ENCODE peak calls at places on chromosomes 1 and 21, in four cellular contexts. One of them, this sample, is unnamed.
A peak's percentile ranks its signal among the peaks of the same experiment; 100 is the strongest.

GRCh38 chr1:7988576-7988975 is 27.1 kb downstream of the PARK7 start:
- DNase-seq in body of pancreas: no peak
- DNase-seq in thoracic aorta: no peak
- DNase-seq in BE2C: no peak
- DNase-seq in this sample: no peak

GRCh38 chr1:228364706-228365213 is 41.9 kb downstream of the TRIM11 start:
- DNase-seq in body of pancreas: no peak
- DNase-seq in thoracic aorta: no peak
- DNase-seq in BE2C: peak; percentile 5
- DNase-seq in this sample: no peak

GRCh38 chr1:177932123-177932522 is 37.7 kb downstream of the SEC16B start:
- DNase-seq in body of pancreas: no peak
- DNase-seq in thoracic aorta: no peak
- DNase-seq in BE2C: no peak
- DNase-seq in this sample: no peak

GRCh38 chr1:159845751-159846531 is 16.5 kb downstream of the VSIG8 start:
- DNase-seq in body of pancreas: no peak
- DNase-seq in thoracic aorta: no peak
- DNase-seq in BE2C: no peak
- DNase-seq in this sample: no peak

GRCh38 chr1:181126289-181126688 is 37.8 kb downstream of the IER5 start:
- DNase-seq in body of pancreas: no peak
- DNase-seq in BE2C: no peak
- DNase-seq in thoracic aorta: no peak
- DNase-seq in this sample: no peak

GRCh38 chr1:32122141-32122540 is 14.3 kb downstream of the KPNA6 start:
- DNase-seq in body of pancreas: no peak
- DNase-seq in BE2C: no peak
- DNase-seq in thoracic aorta: no peak
- DNase-seq in this sample: no peak

GRCh38 chr1:65440322-65440864 is 19.9 kb downstream of the LEPR start:
- DNase-seq in BE2C: no peak
- DNase-seq in thoracic aorta: no peak
- DNase-seq in body of pancreas: no peak
- DNase-seq in this sample: no peak

GRCh38 chr1:34918609-34919561 is 10.6 kb downstream of the DLGAP3 start:
- DNase-seq in BE2C: peak; percentile 44
- DNase-seq in body of pancreas: no peak
- DNase-seq in thoracic aorta: no peak
- DNase-seq in this sample: no peak

GRCh38 chr21:23130308-23130707 is 2132.1 kb downstream of the NCAM2 start:
- DNase-seq in BE2C: no peak
- DNase-seq in thoracic aorta: no peak
- DNase-seq in body of pancreas: no peak
- DNase-seq in this sample: no peak

DNA sequence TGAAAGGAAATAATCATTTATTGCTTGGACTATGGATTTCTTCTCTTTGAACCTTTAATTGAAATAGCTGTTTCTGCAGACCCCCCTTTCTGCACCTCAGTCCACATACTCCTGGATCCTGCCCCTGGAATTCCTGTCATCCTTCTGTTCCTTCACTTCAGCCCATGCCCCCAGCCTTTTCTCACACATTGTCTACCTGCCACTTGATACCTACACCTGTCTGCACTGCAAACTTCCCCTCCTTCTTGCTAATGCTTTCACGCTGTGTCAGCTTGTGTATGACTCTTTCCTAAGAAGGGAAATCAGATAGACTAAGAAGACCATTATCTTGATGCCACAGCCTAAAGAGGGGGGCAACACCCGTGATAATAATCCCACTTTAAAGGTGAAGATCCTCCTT is 80.3 kb upstream of the EXO1 start:
- DNase-seq in thoracic aorta: no peak
- DNase-seq in body of pancreas: no peak
- DNase-seq in BE2C: no peak
- DNase-seq in this sample: no peak
- H3K4me3 ChIP-seq in thoracic aorta: no peak overlapping the region
- H3K4me3 ChIP-seq in body of pancreas: no peak overlapping the region
- H3K4me3 ChIP-seq in BE2C: no peak overlapping the region
- H3K4me3 ChIP-seq in this sample: no peak overlapping the region

GRCh38 chr21:21345296-21345695 is 347.1 kb downstream of the NCAM2 start:
- DNase-seq in body of pancreas: no peak
- DNase-seq in thoracic aorta: no peak
- DNase-seq in BE2C: no peak
- DNase-seq in this sample: no peak
- H3K9me3 ChIP-seq in body of pancreas: no peaks in the 10 kb centered on the region
- H3K9me3 ChIP-seq in thoracic aorta: peaks cover 13% of the 10 kb centered on the region
- H3K9me3 ChIP-seq in BE2C: no peaks in the 10 kb centered on the region
- H3K9me3 ChIP-seq in this sample: no peaks in the 10 kb centered on the region

GRCh38 chr1:40742363-40743061 is 41.1 kb upstream of the KCNQ4 start:
- DNase-seq in thoracic aorta: no peak
- DNase-seq in BE2C: no peak
- DNase-seq in body of pancreas: no peak
- DNase-seq in this sample: no peak

GRCh38 chr1:40746344-40747090 is 37.1 kb upstream of the KCNQ4 start:
- DNase-seq in body of pancreas: no peak
- DNase-seq in thoracic aorta: no peak
- DNase-seq in BE2C: no peak
- DNase-seq in this sample: no peak

GRCh38 chr1:40745180-40745579 is 38.4 kb upstream of the KCNQ4 start:
- DNase-seq in BE2C: no peak
- DNase-seq in thoracic aorta: no peak
- DNase-seq in body of pancreas: no peak
- DNase-seq in this sample: no peak

GRCh38 chr1:40743452-40743851 is 40.1 kb upstream of the KCNQ4 start:
- DNase-seq in body of pancreas: no peak
- DNase-seq in thoracic aorta: no peak
- DNase-seq in BE2C: no peak
- DNase-seq in this sample: no peak

GRCh38 chr1:40743860-40744259 is 39.7 kb upstream of the KCNQ4 start:
- DNase-seq in thoracic aorta: no peak
- DNase-seq in body of pancreas: no peak
- DNase-seq in BE2C: no peak
- DNase-seq in this sample: no peak
- H3K36me3 ChIP-seq in thoracic aorta: peaks cover 9% of the 10 kb centered on the region
- H3K36me3 ChIP-seq in body of pancreas: no peaks in the 10 kb centered on the region
- H3K36me3 ChIP-seq in BE2C: peaks cover 9% of the 10 kb centered on the region
- H3K36me3 ChIP-seq in this sample: peaks cover 35% of the 10 kb centered on the region

DNA sequence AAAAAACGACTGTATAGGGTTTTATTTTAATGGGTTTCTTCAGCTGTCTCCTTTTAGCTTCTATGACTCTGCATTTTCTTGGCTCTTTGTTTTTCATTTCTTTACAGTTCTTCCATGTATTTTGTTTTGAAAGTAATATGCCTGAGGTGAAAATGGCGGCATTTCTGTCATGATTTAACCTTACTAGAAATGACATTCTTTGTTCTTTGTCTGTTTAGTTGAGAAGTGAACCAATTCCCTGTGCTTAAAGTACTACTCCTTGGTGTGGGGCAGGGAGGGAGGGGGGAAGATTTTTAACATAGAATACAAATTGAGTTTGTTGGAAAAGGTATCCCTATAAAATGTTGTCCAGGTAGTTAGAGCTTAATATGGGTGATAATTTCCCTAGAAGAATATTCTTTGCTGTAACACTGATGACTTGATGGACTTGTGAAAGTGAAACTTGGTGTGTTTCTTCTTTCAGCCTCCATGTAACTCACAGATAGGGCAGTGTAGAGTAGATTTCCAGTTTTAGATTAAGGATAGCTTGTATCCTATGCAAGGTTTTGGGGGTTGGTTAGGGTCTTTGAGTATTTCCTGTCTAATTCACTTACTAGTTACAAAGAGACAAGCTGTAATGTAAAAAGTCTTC is 83.2 kb downstream of the CAMTA1 start:
- DNase-seq in BE2C: no peak
- DNase-seq in body of pancreas: no peak
- DNase-seq in thoracic aorta: no peak
- DNase-seq in this sample: no peak
- H3K4me3 ChIP-seq in BE2C: no peak overlapping the region
- H3K4me3 ChIP-seq in body of pancreas: no peak overlapping the region
- H3K4me3 ChIP-seq in thoracic aorta: peak overlapping the region; percentile 18
- H3K4me3 ChIP-seq in this sample: no peak overlapping the region

GRCh38 chr21:44381874-44382273 is 28.5 kb downstream of the TRPM2 start:
- DNase-seq in BE2C: no peak
- DNase-seq in body of pancreas: no peak
- DNase-seq in thoracic aorta: no peak
- DNase-seq in this sample: no peak
- H3K9me3 ChIP-seq in BE2C: no peaks in the 10 kb centered on the region
- H3K9me3 ChIP-seq in body of pancreas: no peaks in the 10 kb centered on the region
- H3K9me3 ChIP-seq in thoracic aorta: peaks cover 20% of the 10 kb centered on the region
- H3K9me3 ChIP-seq in this sample: no peaks in the 10 kb centered on the region

GRCh38 chr1:163346326-163346870 is 24.6 kb downstream of the NUF2 start:
- DNase-seq in body of pancreas: no peak
- DNase-seq in thoracic aorta: no peak
- DNase-seq in BE2C: no peak
- DNase-seq in this sample: no peak

GRCh38 chr1:163357378-163357777 is 35.6 kb downstream of the NUF2 start:
- DNase-seq in body of pancreas: no peak
- DNase-seq in thoracic aorta: no peak
- DNase-seq in BE2C: no peak
- DNase-seq in this sample: peak; percentile 3

GRCh38 chr1:163347106-163347505 is 25.4 kb downstream of the NUF2 start:
- DNase-seq in thoracic aorta: no peak
- DNase-seq in body of pancreas: no peak
- DNase-seq in BE2C: no peak
- DNase-seq in this sample: no peak

GRCh38 chr1:163351912-163352311 is 30.2 kb downstream of the NUF2 start:
- DNase-seq in thoracic aorta: no peak
- DNase-seq in body of pancreas: no peak
- DNase-seq in BE2C: no peak
- DNase-seq in this sample: no peak
- H3K36me3 ChIP-seq in thoracic aorta: no peaks in the 10 kb centered on the region
- H3K36me3 ChIP-seq in body of pancreas: no peaks in the 10 kb centered on the region
- H3K36me3 ChIP-seq in BE2C: peaks cover 46% of the 10 kb centered on the region
- H3K36me3 ChIP-seq in this sample: peaks cover 72% of the 10 kb centered on the region

This sample was measured in SJSA1.